ENCODE peak calls at places on chromosomes 3 and 15, in nine cellular contexts. A is HFFc6, L is colonic mucosa, I is mammary epithelial cell, C is upper lobe of left lung, B is PC-3, J is right atrium auricular region, X is dorsolateral prefrontal cortex, T is heart left ventricle. O is an unnamed sample.

GRCh38 chr15:28974142-28974541 is 88.4 kb downstream of the APBA2 start:
- DNase-seq in I (no peak), A (no peak), X (no peak), L (no peak), T (no peak), B (no peak), J (no peak), C (no peak), O (peak; percentile 16)

GRCh38 chr15:63110428-63111026 is 11.1 kb upstream of the LACTB start:
- DNase-seq in C (no peak), J (no peak), I (no peak), X (no peak), A (no peak), L (no peak), B (no peak), T (no peak), O (no peak)

GRCh38 chr15:77420610-77421369 is at the start of gene HMG20A:
- DNase-seq in J (no peak), B (peak; percentile 70), C (peak; percentile 36), T (peak; percentile 65), A (peak; percentile 66), I (peak; percentile 84), L (peak; percentile 79), X (peak; percentile 44), O (peak; percentile 50)

GRCh38 chr15:101020945-101021344 is 101.8 kb downstream of the LRRK1 start:
- DNase-seq in C (no peak), T (no peak), A (no peak), L (peak; percentile 15), I (no peak), J (peak; percentile 32), X (no peak), B (no peak), O (no peak)

GRCh38 chr3:146781606-146782005 is 176.5 kb upstream of the PLSCR5 start:
- DNase-seq in C (no peak), A (peak; percentile 29), X (no peak), B (no peak), J (no peak), T (no peak), L (no peak), I (no peak), O (no peak)

GRCh38 chr3:188383763-188384162 is 229.8 kb downstream of the LPP start:
- DNase-seq in T (no peak), L (no peak), J (no peak), A (no peak), B (no peak), C (no peak), X (no peak), I (no peak), O (no peak)

GRCh38 chr3:10602769-10603768 is 97.7 kb upstream of the ATP2B2 start:
- DNase-seq in C (peak; percentile 40), J (no peak), A (no peak), I (no peak), L (no peak), X (no peak), T (no peak), B (no peak), O (no peak)

GRCh38 chr3:16546186-16547004 is 32.9 kb upstream of the RFTN1 start:
- DNase-seq in J (no peak), I (no peak), B (no peak), T (peak; percentile 36), L (no peak), X (no peak), C (no peak), A (no peak), O (no peak)

GRCh38 chr15:91857772-91858171 is 4.3 kb downstream of the SLCO3A1 start:
- DNase-seq in C (no peak), I (no peak), J (no peak), A (no peak), T (no peak), L (no peak), B (no peak), X (no peak), O (no peak)

GRCh38 chr3:45881031-45882022 is 5.0 kb upstream of the CCR9 start:
- DNase-seq in A (peak; percentile 36), T (no peak), L (no peak), J (no peak), B (peak; percentile 88), C (no peak), I (peak; percentile 82), X (no peak), O (peak; percentile 13)

GRCh38 chr15:33021806-33022389 is 172.6 kb downstream of the FMN1 start:
- DNase-seq in C (no peak), B (peak; percentile 85), A (peak; percentile 61), T (no peak), X (no peak), J (no peak), L (peak; percentile 46), I (peak; percentile 53), O (no peak)

GRCh38 chr3:43765417-43766030 is 74.8 kb downstream of the ABHD5 start:
- DNase-seq in X (no peak), J (no peak), B (peak; percentile 47), I (no peak), C (no peak), A (no peak), L (no peak), T (no peak), O (no peak)

GRCh38 chr3:141940204-141940776 is 63.8 kb downstream of the ATP1B3 start:
- DNase-seq in J (no peak), L (peak; percentile 73), B (peak; percentile 93), X (peak; percentile 53), I (peak; percentile 99), A (peak; percentile 91), C (no peak), T (no peak), O (peak; percentile 69)

GRCh38 chr15:90315276-90315982 is 36.7 kb upstream of the ZNF774 start:
- DNase-seq in X (no peak), L (peak; percentile 88), I (peak; percentile 48), C (peak; percentile 75), J (peak; percentile 75), A (peak; percentile 25), B (peak; percentile 47), T (peak; percentile 71), O (peak; percentile 84)

GRCh38 chr3:29514912-29515311 is 234.0 kb downstream of the RBMS3 start:
- DNase-seq in B (peak; percentile 35), X (no peak), I (no peak), A (no peak), T (no peak), J (no peak), C (no peak), L (no peak), O (no peak)

DNA sequence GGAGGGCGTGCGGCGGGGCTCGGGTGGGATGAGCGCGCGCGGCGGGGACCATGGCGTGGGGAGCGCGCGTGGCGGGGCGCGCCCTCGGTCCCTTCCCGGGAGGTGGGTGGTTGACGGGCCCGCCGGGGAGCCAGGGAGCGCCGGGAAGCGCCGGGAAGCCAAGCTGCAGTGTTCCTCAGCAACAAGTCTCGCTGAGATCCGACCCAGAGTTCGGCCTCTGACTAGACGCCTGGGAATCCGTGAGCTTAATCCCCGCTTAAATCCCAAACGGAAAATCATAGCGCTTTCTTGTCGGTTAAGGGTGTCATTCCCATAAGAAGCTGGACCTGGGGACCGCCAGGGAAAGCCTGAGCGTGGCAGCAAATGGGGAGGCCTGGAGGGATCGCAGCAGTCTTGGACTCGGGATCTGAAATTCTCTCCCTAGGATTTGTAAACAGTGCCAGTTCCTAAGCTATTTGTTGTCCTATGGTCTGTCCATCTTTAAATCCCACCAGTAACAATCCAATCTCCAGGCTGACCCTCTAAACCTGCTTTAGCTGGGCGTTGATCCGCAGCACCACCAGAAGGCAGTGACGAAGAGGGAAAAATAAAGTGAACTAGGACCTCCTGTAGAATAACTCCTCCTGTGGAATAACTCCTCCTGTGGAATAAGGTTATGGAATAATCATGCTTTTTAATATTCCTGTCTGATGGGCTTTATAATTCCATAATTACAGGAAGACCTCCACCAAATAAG is 560 bp upstream of the NEDD4 start:
- DNase-seq in A (peak; percentile 63), X (peak; percentile 33), I (peak; percentile 46), B (peak; percentile 41), L (no peak), C (no peak), J (peak; percentile 60), T (peak; percentile 22), O (no peak)
- TF ChIP-seq CTCF in A (peak; percentile 5), X (no peak), I (peak; percentile 28), B (peak; percentile 37), L (no peak), C (no peak), J (no peak), T (no peak), O (no peak)

GRCh38 chr3:109098245-109098644 is 19.7 kb downstream of the MORC1 start:
- DNase-seq in X (no peak), A (no peak), T (no peak), B (peak; percentile 51), L (peak; percentile 29), J (no peak), C (no peak), I (peak; percentile 16), O (peak; percentile 27)
- TF ChIP-seq CTCF in X (no peak), A (no peak), T (no peak), B (peak; percentile 60), L (peak; percentile 30), J (no peak), C (no peak), I (peak; percentile 68), O (peak; percentile 15)

DNA sequence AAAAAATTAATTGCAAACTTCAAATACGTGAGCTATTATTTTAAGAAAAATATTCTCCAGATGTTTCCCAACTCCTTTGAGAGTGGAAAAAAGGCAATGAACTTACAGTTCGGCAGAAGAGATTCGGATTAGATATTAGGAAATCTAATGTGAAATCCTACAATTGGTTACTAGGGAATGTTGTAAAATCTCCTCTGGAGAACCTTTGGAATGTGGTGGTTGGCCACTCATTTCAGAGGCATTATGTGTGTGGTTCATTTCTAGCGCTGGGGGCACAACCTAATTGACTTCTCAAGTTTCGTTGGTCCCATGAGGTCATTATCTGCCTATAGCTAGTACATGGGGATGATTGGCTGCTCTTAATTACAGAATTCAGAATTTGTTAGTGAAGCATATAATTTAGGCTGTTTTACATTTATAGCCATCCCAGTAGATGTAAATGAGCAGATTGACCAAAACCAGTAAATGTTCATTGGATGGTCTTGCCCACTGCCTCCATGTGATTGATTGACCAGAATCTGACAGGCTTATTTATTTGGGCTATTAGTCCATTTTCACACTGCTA is 34.6 kb upstream of the CMSS1 start:
- DNase-seq in C (no peak), A (peak; percentile 91), I (peak; percentile 77), L (no peak), X (no peak), T (no peak), J (no peak), B (peak; percentile 88), O (no peak)
- TF ChIP-seq CTCF in C (no peak), A (no peak), I (no peak), L (no peak), X (no peak), T (no peak), J (no peak), B (no peak), O (no peak)

DNA sequence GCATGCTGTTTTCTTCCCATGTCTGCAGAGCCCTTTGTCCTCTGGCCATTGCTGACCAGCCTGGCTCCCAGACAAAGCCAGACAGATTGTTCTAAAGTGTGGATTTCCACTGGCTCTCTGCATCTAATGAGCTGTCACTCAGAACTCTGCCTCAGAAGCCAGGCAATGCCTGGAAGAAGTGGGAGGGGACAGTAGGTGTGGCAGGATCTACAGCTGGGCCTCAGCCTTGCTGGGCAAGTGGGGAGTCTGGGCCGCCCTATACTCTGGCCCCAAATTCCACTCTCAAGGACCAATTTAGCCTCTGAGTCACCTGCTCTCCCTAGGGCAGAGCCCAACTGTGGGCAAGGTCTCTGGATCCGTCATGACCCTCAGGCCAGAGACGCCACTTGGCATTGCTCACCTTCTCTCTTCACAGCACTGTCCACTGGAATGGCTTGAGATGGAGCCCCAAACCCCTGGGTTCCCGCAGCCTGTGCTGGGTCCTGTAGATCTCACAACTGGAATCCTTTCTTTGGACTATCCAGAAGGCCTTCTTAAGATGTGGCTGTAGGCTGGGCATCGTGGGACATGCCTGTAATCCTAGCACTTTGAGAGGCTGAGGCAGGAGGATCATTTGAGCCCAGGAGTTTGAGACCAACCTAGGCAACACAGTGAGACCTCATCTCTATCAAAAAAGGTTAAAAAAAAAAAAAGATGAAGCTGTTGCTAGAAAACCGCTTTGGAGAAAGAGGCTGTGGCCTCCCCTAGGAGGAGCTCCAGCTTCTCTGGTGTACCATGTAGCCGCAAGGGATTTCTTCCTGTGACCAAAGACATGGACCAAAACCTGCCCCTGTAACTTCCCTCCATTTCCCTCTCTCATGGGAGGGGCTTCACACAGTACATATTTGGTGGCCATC is 23.6 kb upstream of the BUB1B start:
- DNase-seq in T (no peak), J (no peak), I (no peak), C (no peak), A (no peak), B (peak; percentile 25), X (no peak), L (no peak), O (no peak)
- TF ChIP-seq CTCF in T (no peak), J (no peak), I (no peak), C (no peak), A (no peak), B (peak; percentile 17), X (no peak), L (no peak), O (no peak)

O was measured in transverse colon.